ENCODE peak calls at places on chromosomes 2 and 18, in five cellular contexts. A is GDM1; Y is kidney; M is natural killer cell treated with Interleukin-12 subunit alpha and Interleukin-12 subunit beta and Interleukin-15 and Interleukin-18, amount 100 ng/mL, for 72 hours; N is Kasumi-1. T is an unnamed sample.

GRCh38 chr2:4539121-4539520 is 835.7 kb downstream of the DCDC2C start:
- DNase-seq in A (no peak), Y (no peak), M (no peak), N (no peak), T (no peak)

GRCh38 chr2:233413046-233413445 is 58.8 kb downstream of the DGKD start:
- DNase-seq in A (no peak), Y (no peak), M (no peak), N (no peak), T (peak; percentile 46)

GRCh38 chr2:230928701-230929380 is 3.8 kb upstream of the GPR55 start:
- DNase-seq in A (no peak), Y (no peak), M (peak; percentile 35), N (no peak), T (no peak)

GRCh38 chr2:199784512-199784911 is 66.5 kb downstream of the FTCDNL1 start:
- DNase-seq in A (no peak), Y (no peak), M (no peak), N (no peak), T (no peak)

GRCh38 chr2:67309281-67309680 is 87.9 kb upstream of the ETAA1 start:
- DNase-seq in A (no peak), Y (no peak), M (no peak), N (no peak), T (peak; percentile 57)

GRCh38 chr2:74441690-74442482 is at the start of gene RTKN:
- DNase-seq in A (no peak), Y (peak; percentile 87), M (peak; percentile 73), N (no peak), T (no peak)

GRCh38 chr2:217794133-217794986 is 208.4 kb downstream of the TNS1 start:
- DNase-seq in A (no peak), Y (no peak), M (no peak), N (no peak), T (no peak)

GRCh38 chr2:181753686-181754085 is 73.4 kb upstream of the NEUROD1 start:
- DNase-seq in A (no peak), Y (no peak), M (no peak), N (no peak), T (no peak)

GRCh38 chr18:42473611-42474010 is 518.6 kb downstream of the PIK3C3 start:
- DNase-seq in A (no peak), Y (no peak), M (no peak), N (no peak), T (no peak)

GRCh38 chr2:106075038-106075437 is 119.1 kb downstream of the UXS1 start:
- DNase-seq in A (no peak), Y (no peak), M (no peak), N (no peak), T (no peak)

GRCh38 chr18:58235001-58235436 is 191.0 kb downstream of the NEDD4L start:
- DNase-seq in A (no peak), Y (no peak), M (no peak), N (no peak), T (no peak)

GRCh38 chr18:79856119-79857080 is 58.7 kb downstream of the KCNG2 start:
- DNase-seq in A (no peak), Y (no peak), M (no peak), N (peak; percentile 27), T (no peak)

T was measured in ELR.